ENCODE peak calls at places on chromosome 16, in ten cellular contexts. One of them, this sample, is unnamed.

GRCh38 chr16:66608241-66609138 is 4.0 kb downstream of the CMTM3 start:
- DNase-seq in head of caudate nucleus: peak
- DNase-seq in aorta: peak
- DNase-seq in K562: peak
- DNase-seq in heart right ventricle: peak
- DNase-seq in IMR-90: peak
- DNase-seq in hippocampal formation: peak
- DNase-seq in fibroblast of gingiva: peak
- DNase-seq in HT1080: peak
- DNase-seq in endodermal cell: peak
- DNase-seq in this sample: peak

GRCh38 chr16:31134625-31135534 is 647 bp downstream of the PRSS8 start:
- DNase-seq in head of caudate nucleus: no peak
- DNase-seq in aorta: no peak
- DNase-seq in K562: no peak
- DNase-seq in heart right ventricle: no peak
- DNase-seq in IMR-90: no peak
- DNase-seq in hippocampal formation: no peak
- DNase-seq in fibroblast of gingiva: no peak
- DNase-seq in HT1080: no peak
- DNase-seq in endodermal cell: peak
- DNase-seq in this sample: no peak

GRCh38 chr16:79192904-79193303 is 407.6 kb downstream of the MAF start:
- DNase-seq in head of caudate nucleus: no peak
- DNase-seq in aorta: no peak
- DNase-seq in K562: no peak
- DNase-seq in heart right ventricle: no peak
- DNase-seq in IMR-90: no peak
- DNase-seq in hippocampal formation: no peak
- DNase-seq in fibroblast of gingiva: no peak
- DNase-seq in HT1080: no peak
- DNase-seq in endodermal cell: no peak
- DNase-seq in this sample: no peak

GRCh38 chr16:53945996-53946395 is 242.0 kb downstream of the FTO start:
- DNase-seq in head of caudate nucleus: no peak
- DNase-seq in aorta: no peak
- DNase-seq in K562: peak
- DNase-seq in heart right ventricle: no peak
- DNase-seq in IMR-90: peak
- DNase-seq in hippocampal formation: no peak
- DNase-seq in fibroblast of gingiva: peak
- DNase-seq in HT1080: peak
- DNase-seq in endodermal cell: no peak
- DNase-seq in this sample: no peak

GRCh38 chr16:89257757-89258465 is 40.4 kb downstream of the ZNF778 start:
- DNase-seq in head of caudate nucleus: no peak
- DNase-seq in aorta: peak
- DNase-seq in K562: no peak
- DNase-seq in heart right ventricle: no peak
- DNase-seq in IMR-90: no peak
- DNase-seq in hippocampal formation: no peak
- DNase-seq in fibroblast of gingiva: no peak
- DNase-seq in HT1080: no peak
- DNase-seq in endodermal cell: no peak
- DNase-seq in this sample: peak

GRCh38 chr16:86567701-86568571 is 1.3 kb downstream of the FOXC2 start:
- DNase-seq in head of caudate nucleus: no peak
- DNase-seq in aorta: no peak
- DNase-seq in K562: no peak
- DNase-seq in heart right ventricle: no peak
- DNase-seq in IMR-90: peak
- DNase-seq in hippocampal formation: no peak
- DNase-seq in fibroblast of gingiva: peak
- DNase-seq in HT1080: peak
- DNase-seq in endodermal cell: peak
- DNase-seq in this sample: no peak

GRCh38 chr16:23131841-23132576 is 17.2 kb downstream of the USP31 start:
- DNase-seq in head of caudate nucleus: no peak
- DNase-seq in aorta: no peak
- DNase-seq in K562: no peak
- DNase-seq in heart right ventricle: no peak
- DNase-seq in IMR-90: no peak
- DNase-seq in hippocampal formation: peak
- DNase-seq in fibroblast of gingiva: peak
- DNase-seq in HT1080: no peak
- DNase-seq in endodermal cell: no peak
- DNase-seq in this sample: no peak

GRCh38 chr16:49049191-49049590 is 232.4 kb downstream of the CBLN1 start:
- DNase-seq in head of caudate nucleus: peak
- DNase-seq in aorta: no peak
- DNase-seq in K562: no peak
- DNase-seq in heart right ventricle: no peak
- DNase-seq in IMR-90: no peak
- DNase-seq in hippocampal formation: peak
- DNase-seq in fibroblast of gingiva: no peak
- DNase-seq in HT1080: no peak
- DNase-seq in endodermal cell: no peak
- DNase-seq in this sample: no peak

GRCh38 chr16:1913327-1914083 is 4.7 kb downstream of the HS3ST6 start:
- DNase-seq in head of caudate nucleus: no peak
- DNase-seq in aorta: peak
- DNase-seq in K562: no peak
- DNase-seq in heart right ventricle: no peak
- DNase-seq in IMR-90: no peak
- DNase-seq in hippocampal formation: no peak
- DNase-seq in fibroblast of gingiva: no peak
- DNase-seq in HT1080: no peak
- DNase-seq in endodermal cell: no peak
- DNase-seq in this sample: peak

GRCh38 chr16:88335150-88335685 is 47.5 kb upstream of the ZNF469 start:
- DNase-seq in head of caudate nucleus: no peak
- DNase-seq in aorta: no peak
- DNase-seq in K562: no peak
- DNase-seq in heart right ventricle: no peak
- DNase-seq in IMR-90: no peak
- DNase-seq in hippocampal formation: no peak
- DNase-seq in fibroblast of gingiva: no peak
- DNase-seq in HT1080: no peak
- DNase-seq in endodermal cell: no peak
- DNase-seq in this sample: no peak

GRCh38 chr16:66606000-66606751 is 1.7 kb downstream of the CMTM3 start:
- DNase-seq in head of caudate nucleus: no peak
- DNase-seq in aorta: no peak
- DNase-seq in K562: no peak
- DNase-seq in heart right ventricle: no peak
- DNase-seq in IMR-90: no peak
- DNase-seq in hippocampal formation: no peak
- DNase-seq in fibroblast of gingiva: no peak
- DNase-seq in HT1080: no peak
- DNase-seq in endodermal cell: no peak
- DNase-seq in this sample: no peak

GRCh38 chr16:29862383-29862883 is 593 bp downstream of the CDIPT start:
- DNase-seq in head of caudate nucleus: peak
- DNase-seq in aorta: no peak
- DNase-seq in K562: peak
- DNase-seq in heart right ventricle: no peak
- DNase-seq in IMR-90: no peak
- DNase-seq in hippocampal formation: peak
- DNase-seq in fibroblast of gingiva: no peak
- DNase-seq in HT1080: no peak
- DNase-seq in endodermal cell: no peak
- DNase-seq in this sample: no peak

GRCh38 chr16:44655-45054 is 8.8 kb downstream of the POLR3K start:
- DNase-seq in head of caudate nucleus: no peak
- DNase-seq in aorta: no peak
- DNase-seq in K562: no peak
- DNase-seq in heart right ventricle: no peak
- DNase-seq in IMR-90: no peak
- DNase-seq in hippocampal formation: no peak
- DNase-seq in fibroblast of gingiva: no peak
- DNase-seq in HT1080: no peak
- DNase-seq in endodermal cell: no peak
- DNase-seq in this sample: peak

GRCh38 chr16:85673529-85674417 is 15.0 kb downstream of the GINS2 start:
- DNase-seq in head of caudate nucleus: no peak
- DNase-seq in aorta: peak
- DNase-seq in K562: no peak
- DNase-seq in heart right ventricle: peak
- DNase-seq in IMR-90: peak
- DNase-seq in hippocampal formation: no peak
- DNase-seq in fibroblast of gingiva: peak
- DNase-seq in HT1080: no peak
- DNase-seq in endodermal cell: no peak
- DNase-seq in this sample: no peak

GRCh38 chr16:67441907-67442306 is 11.0 kb downstream of the HSD11B2 start:
- DNase-seq in head of caudate nucleus: no peak
- DNase-seq in aorta: no peak
- DNase-seq in K562: no peak
- DNase-seq in heart right ventricle: no peak
- DNase-seq in IMR-90: peak
- DNase-seq in hippocampal formation: no peak
- DNase-seq in fibroblast of gingiva: no peak
- DNase-seq in HT1080: no peak
- DNase-seq in endodermal cell: no peak
- DNase-seq in this sample: no peak

GRCh38 chr16:85931596-85932402 is 32.8 kb downstream of the IRF8 start:
- DNase-seq in head of caudate nucleus: no peak
- DNase-seq in aorta: no peak
- DNase-seq in K562: no peak
- DNase-seq in heart right ventricle: no peak
- DNase-seq in IMR-90: no peak
- DNase-seq in hippocampal formation: no peak
- DNase-seq in fibroblast of gingiva: no peak
- DNase-seq in HT1080: no peak
- DNase-seq in endodermal cell: no peak
- DNase-seq in this sample: no peak

GRCh38 chr16:81738831-81739496 is 40.1 kb upstream of the PLCG2 start:
- DNase-seq in head of caudate nucleus: peak
- DNase-seq in aorta: no peak
- DNase-seq in K562: peak
- DNase-seq in heart right ventricle: peak
- DNase-seq in IMR-90: no peak
- DNase-seq in hippocampal formation: peak
- DNase-seq in fibroblast of gingiva: no peak
- DNase-seq in HT1080: no peak
- DNase-seq in endodermal cell: no peak
- DNase-seq in this sample: no peak

This sample was measured in HuH-7.5.